ENCODE peak calls at places on chromosomes 11 and 22, in seven cellular contexts. W is RKO, O is HepG2, K is fibroblast of pulmonary artery, Y is IMR-90, L is amniotic stem cell, T is HEK293T. J is an unnamed sample.

GRCh38 chr11:15845261-15845660 is 511.1 kb downstream of the SOX6 start:
- DNase-seq in W (no peak), T (no peak), L (no peak), Y (no peak), K (no peak), O (no peak), J (no peak)

GRCh38 chr11:133406493-133406892 is 125.8 kb downstream of the OPCML start:
- DNase-seq in T (no peak), L (no peak), O (no peak), Y (no peak), K (no peak), W (no peak), J (no peak)

GRCh38 chr22:40410272-40410671 is 39.9 kb downstream of the SGSM3 start:
- DNase-seq in K (no peak), O (no peak), W (no peak), T (no peak), L (no peak), Y (no peak), J (no peak)

GRCh38 chr11:47220401-47220821 is 5.6 kb downstream of the DDB2 start:
- DNase-seq in W (peak; percentile 77), O (peak; percentile 25), T (no peak), L (no peak), K (peak; percentile 92), Y (peak; percentile 82), J (peak; percentile 25)

GRCh38 chr22:37160037-37160436 is 10.3 kb upstream of the IL2RB start:
- DNase-seq in O (no peak), K (no peak), T (no peak), Y (no peak), W (no peak), L (no peak), J (no peak)

GRCh38 chr22:33461698-33462434 is 403.7 kb upstream of the SYN3 start:
- DNase-seq in W (peak; percentile 16), K (no peak), L (no peak), T (no peak), Y (no peak), O (no peak), J (no peak)

GRCh38 chr11:125167292-125167953 is 2.9 kb downstream of the PKNOX2 start:
- DNase-seq in K (peak; percentile 55), L (no peak), T (peak; percentile 55), W (no peak), O (no peak), Y (peak; percentile 25), J (no peak)

GRCh38 chr11:57643802-57644201 is 5.9 kb downstream of the YPEL4 start:
- DNase-seq in W (peak; percentile 58), K (peak; percentile 57), O (no peak), Y (peak; percentile 44), T (no peak), L (no peak), J (no peak)

GRCh38 chr22:46681010-46681409 is 57.0 kb downstream of the CERK start:
- DNase-seq in K (no peak), L (no peak), O (peak; percentile 18), Y (no peak), W (no peak), T (peak; percentile 60), J (no peak)